ENCODE peak calls at places on chromosomes 12 and 14, in seven cellular contexts. One of them, this sample, is unnamed.

GRCh38 chr14:87869619-87870583 is 123.1 kb downstream of the GALC start:
- DNase-seq in A172: peak
- DNase-seq in skeletal muscle cell: peak
- DNase-seq in natural killer cell: no peak
- DNase-seq in fibroblast of the conjunctiva: peak
- DNase-seq in stomach: no peak
- DNase-seq in iris pigment epithelial cell: peak
- DNase-seq in this sample: no peak

GRCh38 chr14:68811161-68811560 is 18.3 kb upstream of the ZFP36L1 start:
- DNase-seq in A172: no peak
- DNase-seq in skeletal muscle cell: no peak
- DNase-seq in natural killer cell: no peak
- DNase-seq in fibroblast of the conjunctiva: no peak
- DNase-seq in stomach: no peak
- DNase-seq in iris pigment epithelial cell: no peak
- DNase-seq in this sample: no peak

GRCh38 chr12:26121841-26122680 is 2.8 kb downstream of the BHLHE41 start:
- DNase-seq in A172: no peak
- DNase-seq in skeletal muscle cell: no peak
- DNase-seq in natural killer cell: no peak
- DNase-seq in fibroblast of the conjunctiva: no peak
- DNase-seq in stomach: no peak
- DNase-seq in iris pigment epithelial cell: peak
- DNase-seq in this sample: peak

GRCh38 chr12:104684884-104685283 is 228.1 kb downstream of the CHST11 start:
- DNase-seq in A172: no peak
- DNase-seq in skeletal muscle cell: no peak
- DNase-seq in natural killer cell: no peak
- DNase-seq in fibroblast of the conjunctiva: no peak
- DNase-seq in stomach: no peak
- DNase-seq in iris pigment epithelial cell: no peak
- DNase-seq in this sample: no peak

GRCh38 chr14:75928587-75929230 is 53.1 kb downstream of the TGFB3 start:
- DNase-seq in A172: no peak
- DNase-seq in skeletal muscle cell: no peak
- DNase-seq in natural killer cell: no peak
- DNase-seq in fibroblast of the conjunctiva: no peak
- DNase-seq in stomach: no peak
- DNase-seq in iris pigment epithelial cell: peak
- DNase-seq in this sample: no peak

GRCh38 chr12:3168775-3169221 is 91.6 kb downstream of the TSPAN9 start:
- DNase-seq in A172: peak
- DNase-seq in skeletal muscle cell: peak
- DNase-seq in natural killer cell: no peak
- DNase-seq in fibroblast of the conjunctiva: peak
- DNase-seq in stomach: no peak
- DNase-seq in iris pigment epithelial cell: peak
- DNase-seq in this sample: no peak

GRCh38 chr12:13376627-13377373 is 180.3 kb downstream of the EMP1 start:
- DNase-seq in A172: no peak
- DNase-seq in skeletal muscle cell: no peak
- DNase-seq in natural killer cell: no peak
- DNase-seq in fibroblast of the conjunctiva: no peak
- DNase-seq in stomach: peak
- DNase-seq in iris pigment epithelial cell: no peak
- DNase-seq in this sample: no peak

GRCh38 chr14:51131516-51131915 is 36.6 kb upstream of the TRIM9 start:
- DNase-seq in A172: no peak
- DNase-seq in skeletal muscle cell: no peak
- DNase-seq in natural killer cell: no peak
- DNase-seq in fibroblast of the conjunctiva: no peak
- DNase-seq in stomach: no peak
- DNase-seq in iris pigment epithelial cell: no peak
- DNase-seq in this sample: no peak

GRCh38 chr12:6368906-6369525 is 6.3 kb downstream of the SCNN1A start:
- DNase-seq in A172: peak
- DNase-seq in skeletal muscle cell: no peak
- DNase-seq in natural killer cell: no peak
- DNase-seq in fibroblast of the conjunctiva: no peak
- DNase-seq in stomach: no peak
- DNase-seq in iris pigment epithelial cell: no peak
- DNase-seq in this sample: peak

GRCh38 chr12:31005944-31006361 is 67.7 kb upstream of the DDX11 start:
- DNase-seq in A172: peak
- DNase-seq in skeletal muscle cell: peak
- DNase-seq in natural killer cell: no peak
- DNase-seq in fibroblast of the conjunctiva: no peak
- DNase-seq in stomach: no peak
- DNase-seq in iris pigment epithelial cell: peak
- DNase-seq in this sample: no peak

GRCh38 chr12:43444940-43445564 is 107.0 kb downstream of the ADAMTS20 start:
- DNase-seq in A172: peak
- DNase-seq in skeletal muscle cell: peak
- DNase-seq in natural killer cell: no peak
- DNase-seq in fibroblast of the conjunctiva: peak
- DNase-seq in stomach: peak
- DNase-seq in iris pigment epithelial cell: peak
- DNase-seq in this sample: no peak

GRCh38 chr12:91863702-91864101 is 281.9 kb downstream of the BTG1 start:
- DNase-seq in A172: no peak
- DNase-seq in skeletal muscle cell: no peak
- DNase-seq in natural killer cell: no peak
- DNase-seq in fibroblast of the conjunctiva: no peak
- DNase-seq in stomach: no peak
- DNase-seq in iris pigment epithelial cell: no peak
- DNase-seq in this sample: no peak

GRCh38 chr14:99604766-99605298 is 825 bp upstream of the CCDC85C start:
- DNase-seq in A172: no peak
- DNase-seq in skeletal muscle cell: no peak
- DNase-seq in natural killer cell: no peak
- DNase-seq in fibroblast of the conjunctiva: no peak
- DNase-seq in stomach: no peak
- DNase-seq in iris pigment epithelial cell: no peak
- DNase-seq in this sample: no peak

GRCh38 chr14:54026671-54027070 is 70.0 kb upstream of the BMP4 start:
- DNase-seq in A172: no peak
- DNase-seq in skeletal muscle cell: no peak
- DNase-seq in natural killer cell: no peak
- DNase-seq in fibroblast of the conjunctiva: no peak
- DNase-seq in stomach: no peak
- DNase-seq in iris pigment epithelial cell: no peak
- DNase-seq in this sample: no peak

GRCh38 chr12:28543021-28543890 is 353.0 kb downstream of the CCDC91 start:
- DNase-seq in A172: no peak
- DNase-seq in skeletal muscle cell: no peak
- DNase-seq in natural killer cell: no peak
- DNase-seq in fibroblast of the conjunctiva: no peak
- DNase-seq in stomach: no peak
- DNase-seq in iris pigment epithelial cell: peak
- DNase-seq in this sample: no peak

GRCh38 chr14:92546347-92547053 is 32.9 kb downstream of the RIN3 start:
- DNase-seq in A172: peak
- DNase-seq in skeletal muscle cell: no peak
- DNase-seq in natural killer cell: no peak
- DNase-seq in fibroblast of the conjunctiva: no peak
- DNase-seq in stomach: no peak
- DNase-seq in iris pigment epithelial cell: peak
- DNase-seq in this sample: no peak

GRCh38 chr14:91953170-91953985 is 5.9 kb upstream of the FBLN5 start:
- DNase-seq in A172: no peak
- DNase-seq in skeletal muscle cell: no peak
- DNase-seq in natural killer cell: no peak
- DNase-seq in fibroblast of the conjunctiva: no peak
- DNase-seq in stomach: no peak
- DNase-seq in iris pigment epithelial cell: no peak
- DNase-seq in this sample: no peak

GRCh38 chr12:26513357-26514043 is 318.1 kb downstream of the SSPN start:
- DNase-seq in A172: no peak
- DNase-seq in skeletal muscle cell: no peak
- DNase-seq in natural killer cell: no peak
- DNase-seq in fibroblast of the conjunctiva: no peak
- DNase-seq in stomach: no peak
- DNase-seq in iris pigment epithelial cell: no peak
- DNase-seq in this sample: no peak

GRCh38 chr12:132367401-132367851 is 38.0 kb upstream of the GALNT9 start:
- DNase-seq in A172: no peak
- DNase-seq in skeletal muscle cell: no peak
- DNase-seq in natural killer cell: no peak
- DNase-seq in fibroblast of the conjunctiva: peak
- DNase-seq in stomach: no peak
- DNase-seq in iris pigment epithelial cell: peak
- DNase-seq in this sample: peak